ENCODE peak calls at places on chromosome 16, in eight cellular contexts. One of them, this sample, is unnamed.

GRCh38 chr16:78127130-78127529 is 27.7 kb downstream of the WWOX start:
- DNase-seq in choroid plexus epithelial cell: peak; percentile 48
- DNase-seq in A549: no peak
- DNase-seq in endothelial cell of umbilical vein: peak; percentile 47
- DNase-seq in RWPE1: no peak
- DNase-seq in glutamatergic neuron: no peak
- DNase-seq in progenitor cell of endocrine pancreas: no peak
- DNase-seq in HFF-Myc: no peak
- DNase-seq in this sample: no peak

GRCh38 chr16:30740364-30741251 is 7.6 kb upstream of the PHKG2 start:
- DNase-seq in choroid plexus epithelial cell: peak; percentile 86
- DNase-seq in A549: peak; percentile 85
- DNase-seq in endothelial cell of umbilical vein: peak; percentile 19
- DNase-seq in RWPE1: peak; percentile 99
- DNase-seq in glutamatergic neuron: no peak
- DNase-seq in progenitor cell of endocrine pancreas: no peak
- DNase-seq in HFF-Myc: peak; percentile 48
- DNase-seq in this sample: peak; percentile 99

GRCh38 chr16:80804451-80805383 is at the start of gene CDYL2:
- DNase-seq in choroid plexus epithelial cell: peak; percentile 21
- DNase-seq in A549: no peak
- DNase-seq in endothelial cell of umbilical vein: no peak
- DNase-seq in RWPE1: peak; percentile 20
- DNase-seq in glutamatergic neuron: peak; percentile 61
- DNase-seq in progenitor cell of endocrine pancreas: peak; percentile 46
- DNase-seq in HFF-Myc: no peak
- DNase-seq in this sample: peak; percentile 11

GRCh38 chr16:13070268-13070667 is 168.9 kb downstream of the SHISA9 start:
- DNase-seq in choroid plexus epithelial cell: no peak
- DNase-seq in A549: no peak
- DNase-seq in endothelial cell of umbilical vein: no peak
- DNase-seq in RWPE1: no peak
- DNase-seq in glutamatergic neuron: no peak
- DNase-seq in progenitor cell of endocrine pancreas: no peak
- DNase-seq in HFF-Myc: no peak
- DNase-seq in this sample: no peak

GRCh38 chr16:89983550-89983949 is 35.0 kb downstream of the DEF8 start:
- DNase-seq in choroid plexus epithelial cell: no peak
- DNase-seq in A549: no peak
- DNase-seq in endothelial cell of umbilical vein: no peak
- DNase-seq in RWPE1: no peak
- DNase-seq in glutamatergic neuron: no peak
- DNase-seq in progenitor cell of endocrine pancreas: no peak
- DNase-seq in HFF-Myc: no peak
- DNase-seq in this sample: no peak

GRCh38 chr16:88062341-88062861 is 111.2 kb downstream of the BANP start:
- DNase-seq in choroid plexus epithelial cell: peak; percentile 76
- DNase-seq in A549: no peak
- DNase-seq in endothelial cell of umbilical vein: no peak
- DNase-seq in RWPE1: no peak
- DNase-seq in glutamatergic neuron: no peak
- DNase-seq in progenitor cell of endocrine pancreas: no peak
- DNase-seq in HFF-Myc: peak; percentile 30
- DNase-seq in this sample: no peak

GRCh38 chr16:88455610-88456355 is 2.7 kb downstream of the ZFPM1 start:
- DNase-seq in choroid plexus epithelial cell: peak; percentile 53
- DNase-seq in A549: peak; percentile 62
- DNase-seq in endothelial cell of umbilical vein: peak; percentile 49
- DNase-seq in RWPE1: peak; percentile 55
- DNase-seq in glutamatergic neuron: peak; percentile 63
- DNase-seq in progenitor cell of endocrine pancreas: no peak
- DNase-seq in HFF-Myc: no peak
- DNase-seq in this sample: no peak

GRCh38 chr16:9817586-9817985 is 364.6 kb downstream of the GRIN2A start:
- DNase-seq in choroid plexus epithelial cell: no peak
- DNase-seq in A549: no peak
- DNase-seq in endothelial cell of umbilical vein: no peak
- DNase-seq in RWPE1: no peak
- DNase-seq in glutamatergic neuron: no peak
- DNase-seq in progenitor cell of endocrine pancreas: no peak
- DNase-seq in HFF-Myc: no peak
- DNase-seq in this sample: no peak

GRCh38 chr16:15708096-15708495 is 58.1 kb downstream of the NDE1 start:
- DNase-seq in choroid plexus epithelial cell: peak; percentile 84
- DNase-seq in A549: no peak
- DNase-seq in endothelial cell of umbilical vein: peak; percentile 80
- DNase-seq in RWPE1: no peak
- DNase-seq in glutamatergic neuron: no peak
- DNase-seq in progenitor cell of endocrine pancreas: no peak
- DNase-seq in HFF-Myc: no peak
- DNase-seq in this sample: no peak

GRCh38 chr16:26204138-26204537 is 512.4 kb downstream of the HS3ST4 start:
- DNase-seq in choroid plexus epithelial cell: no peak
- DNase-seq in A549: no peak
- DNase-seq in endothelial cell of umbilical vein: no peak
- DNase-seq in RWPE1: no peak
- DNase-seq in glutamatergic neuron: no peak
- DNase-seq in progenitor cell of endocrine pancreas: no peak
- DNase-seq in HFF-Myc: no peak
- DNase-seq in this sample: no peak

GRCh38 chr16:87702325-87702811 is 63.4 kb downstream of the KLHDC4 start:
- DNase-seq in choroid plexus epithelial cell: peak; percentile 63
- DNase-seq in A549: no peak
- DNase-seq in endothelial cell of umbilical vein: peak; percentile 84
- DNase-seq in RWPE1: no peak
- DNase-seq in glutamatergic neuron: peak; percentile 80
- DNase-seq in progenitor cell of endocrine pancreas: no peak
- DNase-seq in HFF-Myc: no peak
- DNase-seq in this sample: no peak

GRCh38 chr16:27474921-27475320 is 72.9 kb downstream of the IL21R start:
- DNase-seq in choroid plexus epithelial cell: no peak
- DNase-seq in A549: no peak
- DNase-seq in endothelial cell of umbilical vein: no peak
- DNase-seq in RWPE1: no peak
- DNase-seq in glutamatergic neuron: no peak
- DNase-seq in progenitor cell of endocrine pancreas: no peak
- DNase-seq in HFF-Myc: no peak
- DNase-seq in this sample: no peak

GRCh38 chr16:48478418-48478817 is 93.2 kb upstream of the SIAH1 start:
- DNase-seq in choroid plexus epithelial cell: no peak
- DNase-seq in A549: no peak
- DNase-seq in endothelial cell of umbilical vein: no peak
- DNase-seq in RWPE1: no peak
- DNase-seq in glutamatergic neuron: no peak
- DNase-seq in progenitor cell of endocrine pancreas: no peak
- DNase-seq in HFF-Myc: no peak
- DNase-seq in this sample: no peak

DNA sequence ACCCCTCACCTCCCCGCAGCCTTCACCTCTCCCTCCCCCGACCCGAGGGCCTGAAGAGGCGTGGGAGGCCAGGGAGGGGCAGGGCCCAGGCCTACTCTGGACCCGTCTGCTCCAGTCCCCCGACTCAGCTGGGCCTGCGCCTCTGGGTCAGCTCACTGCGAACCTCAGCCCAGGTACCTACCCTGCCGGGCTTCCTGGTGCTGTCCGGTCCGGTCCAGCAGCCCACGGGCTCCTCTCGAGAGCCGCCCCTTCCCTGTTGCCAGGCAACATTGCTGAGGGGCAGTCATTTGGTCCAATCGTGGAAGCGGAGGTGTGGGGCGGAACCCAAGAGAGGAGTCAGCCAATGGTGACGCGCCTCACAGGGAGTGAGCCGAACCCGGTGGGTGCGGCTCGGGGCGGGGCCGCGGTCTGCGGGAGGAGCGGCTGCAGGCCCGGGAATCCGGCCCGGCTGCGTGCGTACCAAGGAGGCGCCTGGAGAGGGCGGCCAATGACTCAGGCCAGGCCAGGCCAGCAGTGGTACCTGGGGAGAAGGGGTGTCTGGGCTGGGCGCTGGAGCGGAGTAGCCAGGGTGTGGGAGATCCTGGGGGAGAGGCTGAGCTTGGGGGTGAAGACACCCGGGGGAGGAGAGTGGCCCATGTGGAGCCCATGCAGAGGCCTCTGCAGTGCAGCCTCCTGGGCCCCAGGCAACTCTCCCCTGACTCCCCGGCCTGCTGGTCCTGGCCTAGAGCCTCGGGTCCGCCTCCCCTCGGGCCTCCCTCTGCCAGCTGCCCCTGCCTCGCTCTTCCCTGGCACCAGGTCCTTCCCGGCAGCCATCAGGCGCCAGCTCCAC is at the start of gene MEAK7:
- DNase-seq in choroid plexus epithelial cell: peak; percentile 99
- DNase-seq in A549: peak; percentile 98
- DNase-seq in endothelial cell of umbilical vein: peak; percentile 98
- DNase-seq in RWPE1: peak; percentile 99
- DNase-seq in glutamatergic neuron: peak; percentile 99
- DNase-seq in progenitor cell of endocrine pancreas: peak; percentile 98
- DNase-seq in HFF-Myc: peak; percentile 94
- DNase-seq in this sample: peak; percentile 99
- TF ChIP-seq CTCF in choroid plexus epithelial cell: no peak
- TF ChIP-seq CTCF in A549: no peak
- TF ChIP-seq CTCF in endothelial cell of umbilical vein: no peak
- TF ChIP-seq CTCF in RWPE1: no peak
- TF ChIP-seq CTCF in glutamatergic neuron: no peak
- TF ChIP-seq CTCF in progenitor cell of endocrine pancreas: no peak
- TF ChIP-seq CTCF in HFF-Myc: peak; percentile 3
- TF ChIP-seq CTCF in this sample: no peak

GRCh38 chr16:50611332-50611934 is 63.2 kb downstream of the NKD1 start:
- DNase-seq in choroid plexus epithelial cell: peak; percentile 27
- DNase-seq in A549: no peak
- DNase-seq in endothelial cell of umbilical vein: peak; percentile 58
- DNase-seq in RWPE1: peak; percentile 11
- DNase-seq in glutamatergic neuron: no peak
- DNase-seq in progenitor cell of endocrine pancreas: no peak
- DNase-seq in HFF-Myc: no peak
- DNase-seq in this sample: peak; percentile 25
- TF ChIP-seq CTCF in choroid plexus epithelial cell: peak; percentile 22
- TF ChIP-seq CTCF in A549: no peak
- TF ChIP-seq CTCF in endothelial cell of umbilical vein: peak; percentile 27
- TF ChIP-seq CTCF in RWPE1: no peak
- TF ChIP-seq CTCF in glutamatergic neuron: no peak
- TF ChIP-seq CTCF in progenitor cell of endocrine pancreas: no peak
- TF ChIP-seq CTCF in HFF-Myc: no peak
- TF ChIP-seq CTCF in this sample: no peak

DNA sequence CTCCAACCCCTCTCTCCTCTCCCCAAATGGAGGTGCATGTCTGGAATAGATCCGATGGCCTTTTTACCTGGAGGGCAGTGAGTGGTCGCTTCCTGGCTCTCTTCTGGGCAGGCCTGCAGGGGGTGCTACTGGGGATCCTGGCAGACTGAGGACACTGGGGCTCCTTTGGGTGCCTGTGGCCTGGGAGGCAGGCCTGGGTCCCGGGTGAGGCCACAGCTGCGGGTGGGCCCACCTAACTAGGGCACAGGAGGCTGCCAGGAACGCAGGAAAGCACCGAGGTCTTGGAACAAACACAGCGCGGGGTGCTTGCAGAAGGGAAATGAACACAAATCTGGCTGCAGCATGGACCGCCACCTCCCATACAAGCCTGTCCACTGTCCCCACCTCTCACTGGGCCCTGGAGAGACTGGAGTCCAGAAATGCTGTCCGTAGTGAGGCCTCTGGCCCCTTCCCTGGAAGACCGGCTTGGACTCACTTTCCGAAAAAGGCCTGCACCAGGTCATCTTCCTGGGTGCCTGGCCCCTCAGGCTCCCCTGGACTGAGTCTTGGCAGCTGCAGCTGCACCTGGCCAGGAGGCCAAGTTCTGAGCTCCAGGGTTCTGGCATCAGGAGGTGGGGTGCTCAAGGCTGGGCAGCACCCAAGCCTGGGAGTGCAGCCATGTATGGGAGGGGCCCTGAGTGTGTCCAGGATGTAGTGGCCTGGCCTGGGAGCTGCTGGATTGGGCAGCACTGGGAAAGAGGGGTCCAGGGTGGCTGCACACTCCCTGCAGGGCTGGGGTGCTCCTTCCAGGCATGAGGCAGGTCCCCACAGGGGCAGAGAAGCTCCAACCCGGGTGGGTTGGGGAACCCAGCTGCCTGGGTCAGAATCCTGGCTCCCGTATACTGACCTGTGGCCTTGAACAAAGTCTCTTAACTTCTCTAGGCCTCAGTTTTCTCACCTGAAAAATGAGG is 195.1 kb downstream of the IRF8 start:
- DNase-seq in choroid plexus epithelial cell: no peak
- DNase-seq in A549: no peak
- DNase-seq in endothelial cell of umbilical vein: no peak
- DNase-seq in RWPE1: no peak
- DNase-seq in glutamatergic neuron: no peak
- DNase-seq in progenitor cell of endocrine pancreas: no peak
- DNase-seq in HFF-Myc: no peak
- DNase-seq in this sample: no peak
- TF ChIP-seq CTCF in choroid plexus epithelial cell: peak; percentile 39
- TF ChIP-seq CTCF in A549: no peak
- TF ChIP-seq CTCF in endothelial cell of umbilical vein: no peak
- TF ChIP-seq CTCF in RWPE1: no peak
- TF ChIP-seq CTCF in glutamatergic neuron: no peak
- TF ChIP-seq CTCF in progenitor cell of endocrine pancreas: peak; percentile 22
- TF ChIP-seq CTCF in HFF-Myc: peak; percentile 27
- TF ChIP-seq CTCF in this sample: no peak

DNA sequence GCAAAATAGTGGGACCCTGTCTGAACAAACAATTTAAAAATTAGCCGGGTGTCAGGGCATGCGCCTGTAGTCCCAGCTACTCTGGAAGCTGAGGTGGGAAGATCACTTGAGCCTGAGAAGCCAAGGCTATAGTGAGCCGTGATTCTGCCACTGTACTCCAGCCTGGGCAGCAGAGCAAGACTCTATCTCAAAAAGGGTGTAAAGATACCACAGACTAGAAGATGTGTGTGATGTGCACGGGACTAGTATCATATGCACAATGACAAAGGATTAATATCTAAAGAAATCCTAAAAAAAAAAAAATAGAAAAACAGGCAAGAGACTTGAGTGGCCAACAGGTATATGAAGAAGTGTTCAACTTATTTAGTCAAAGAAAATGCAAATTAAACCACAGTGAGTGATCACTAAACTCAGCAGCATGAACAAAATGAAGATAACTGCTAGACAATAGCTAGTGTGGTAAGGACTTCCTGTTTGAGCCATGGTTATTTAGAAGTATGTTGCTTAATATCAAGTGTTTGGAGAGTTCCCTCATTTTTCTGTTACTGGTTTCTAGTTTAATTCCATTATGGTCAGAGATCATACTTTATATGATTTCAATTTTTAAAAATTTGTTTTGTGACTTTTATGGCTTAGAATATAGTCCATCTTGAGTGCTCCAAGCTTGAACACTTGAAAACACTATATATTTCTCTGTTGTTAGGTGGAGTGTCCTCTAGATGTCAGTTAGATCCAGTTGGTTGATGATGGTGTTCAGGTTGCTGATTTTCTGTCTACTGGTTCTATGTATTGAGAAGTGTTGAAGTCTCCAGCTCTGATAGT is 14.7 kb upstream of the SLX4 start:
- DNase-seq in choroid plexus epithelial cell: peak; percentile 21
- DNase-seq in A549: no peak
- DNase-seq in endothelial cell of umbilical vein: peak; percentile 25
- DNase-seq in RWPE1: no peak
- DNase-seq in glutamatergic neuron: no peak
- DNase-seq in progenitor cell of endocrine pancreas: no peak
- DNase-seq in HFF-Myc: no peak
- DNase-seq in this sample: no peak
- TF ChIP-seq CTCF in choroid plexus epithelial cell: no peak
- TF ChIP-seq CTCF in A549: no peak
- TF ChIP-seq CTCF in endothelial cell of umbilical vein: no peak
- TF ChIP-seq CTCF in RWPE1: no peak
- TF ChIP-seq CTCF in glutamatergic neuron: no peak
- TF ChIP-seq CTCF in progenitor cell of endocrine pancreas: no peak
- TF ChIP-seq CTCF in HFF-Myc: no peak
- TF ChIP-seq CTCF in this sample: no peak

GRCh38 chr16:82625066-82625968 is 1.5 kb upstream of the CDH13 start:
- DNase-seq in choroid plexus epithelial cell: no peak
- DNase-seq in A549: no peak
- DNase-seq in endothelial cell of umbilical vein: no peak
- DNase-seq in RWPE1: no peak
- DNase-seq in glutamatergic neuron: no peak
- DNase-seq in progenitor cell of endocrine pancreas: no peak
- DNase-seq in HFF-Myc: no peak
- DNase-seq in this sample: peak; percentile 43
- TF ChIP-seq CTCF in choroid plexus epithelial cell: no peak
- TF ChIP-seq CTCF in A549: no peak
- TF ChIP-seq CTCF in endothelial cell of umbilical vein: no peak
- TF ChIP-seq CTCF in RWPE1: no peak
- TF ChIP-seq CTCF in glutamatergic neuron: no peak
- TF ChIP-seq CTCF in progenitor cell of endocrine pancreas: no peak
- TF ChIP-seq CTCF in HFF-Myc: no peak
- TF ChIP-seq CTCF in this sample: no peak